ENCODE peak calls at places on chromosomes 16 and 17, in six cellular contexts. H is A549, A is K562, V is upper lobe of left lung, Z is HepG2, Y is GM12878. O is an unnamed sample.

GRCh38 chr17:22718689-22719088 is 1026.4 kb downstream of the KCNJ18 start:
- ATAC-seq in H (no peak), V (no peak), A (no peak), Y (no peak), Z (no peak), O (no peak)

GRCh38 chr17:45666046-45666600 is 118.0 kb upstream of the CRHR1 start:
- ATAC-seq in H (peak), A (peak), Y (no peak), V (no peak), Z (no peak), O (no peak)

GRCh38 chr17:4110152-4110551 is 32.7 kb downstream of the ZZEF1 start:
- ATAC-seq in Z (no peak), Y (no peak), A (no peak), H (no peak), V (no peak), O (peak)

GRCh38 chr16:71564377-71564967 is 12.4 kb downstream of the TAT start:
- ATAC-seq in H (peak), A (no peak), Y (peak), V (no peak), Z (peak), O (no peak)

GRCh38 chr16:48321307-48322036 is 63.7 kb downstream of the SIAH1 start:
- ATAC-seq in Z (no peak), V (no peak), H (no peak), Y (no peak), A (no peak), O (no peak)

GRCh38 chr17:34227707-34228106 is 27.4 kb upstream of the CCL2 start:
- ATAC-seq in Y (no peak), H (no peak), A (no peak), Z (no peak), V (peak), O (no peak)

GRCh38 chr16:74888227-74888862 is 96.6 kb downstream of the WDR59 start:
- ATAC-seq in Z (no peak), H (no peak), Y (no peak), A (no peak), V (no peak), O (no peak)

GRCh38 chr16:19884021-19884485 is 595 bp downstream of the GPRC5B start:
- ATAC-seq in Z (peak), A (peak), Y (no peak), H (peak), V (no peak), O (no peak)

GRCh38 chr16:31420037-31420436 is 8.1 kb downstream of the COX6A2 start:
- ATAC-seq in Z (no peak), Y (peak), V (no peak), H (no peak), A (no peak), O (no peak)

GRCh38 chr16:85856054-85856453 is 42.9 kb upstream of the IRF8 start:
- ATAC-seq in V (no peak), A (no peak), H (no peak), Z (no peak), Y (no peak), O (no peak)

GRCh38 chr17:58337126-58337599 is 8.6 kb upstream of the TSPOAP1 start:
- ATAC-seq in H (peak), Z (peak), A (no peak), Y (no peak), V (no peak), O (no peak)

GRCh38 chr16:397736-398332 is 835 bp downstream of the NME4 start:
- ATAC-seq in Z (peak), H (peak), Y (no peak), V (peak), A (peak), O (peak)

GRCh38 chr16:67910162-67910561 is 17.1 kb downstream of the PSKH1 start:
- ATAC-seq in Y (peak), Z (no peak), A (no peak), H (peak), V (no peak), O (no peak)

GRCh38 chr17:1060991-1061390 is 64.1 kb downstream of the TIMM22 start:
- ATAC-seq in Y (peak), V (peak), A (peak), Z (no peak), H (peak), O (peak)

GRCh38 chr17:68399638-68400403 is 57.5 kb downstream of the WIPI1 start:
- ATAC-seq in Z (no peak), H (no peak), A (no peak), V (peak), Y (peak), O (no peak)

GRCh38 chr17:7114875-7115614 is 423 bp upstream of the ASGR2 start:
- ATAC-seq in V (no peak), Z (peak), H (no peak), A (no peak), Y (no peak), O (peak)

GRCh38 chr16:424623-425081 is 797 bp upstream of the RAB11FIP3 start:
- ATAC-seq in V (peak), A (peak), H (peak), Y (no peak), Z (peak), O (peak)

GRCh38 chr17:33200587-33200986 is 92.5 kb downstream of the ASIC2 start:
- ATAC-seq in H (peak), A (peak), Y (no peak), V (no peak), Z (no peak), O (no peak)

GRCh38 chr16:53224932-53225533 is 170.2 kb downstream of the CHD9 start:
- ATAC-seq in V (no peak), A (peak), Z (no peak), Y (peak), H (peak), O (no peak)

GRCh38 chr17:46181940-46182339 is 11.3 kb downstream of the KANSL1 start:
- ATAC-seq in H (no peak), Z (no peak), Y (no peak), V (no peak), A (no peak), O (no peak)

GRCh38 chr16:50881331-50881830 is 139.5 kb downstream of the CYLD start:
- ATAC-seq in Z (no peak), A (peak), V (no peak), H (no peak), Y (no peak), O (no peak)

GRCh38 chr16:1152123-1152638 is 725 bp upstream of the CACNA1H start:
- ATAC-seq in Y (no peak), A (peak), H (no peak), V (no peak), Z (no peak), O (peak)

GRCh38 chr17:30920282-30920681 is 1.5 kb upstream of the ADAP2 start:
- ATAC-seq in A (no peak), Z (peak), V (no peak), H (peak), Y (no peak), O (no peak)

GRCh38 chr17:2275722-2276121 is 27.9 kb downstream of the SMG6 start:
- ATAC-seq in A (no peak), H (no peak), Z (no peak), V (no peak), Y (no peak), O (no peak)

GRCh38 chr16:81544261-81544660 is 99.7 kb downstream of the CMIP start:
- ATAC-seq in V (no peak), A (no peak), H (no peak), Z (no peak), Y (no peak), O (no peak)

GRCh38 chr16:85173077-85173980 is 61.1 kb upstream of the CIBAR2 start:
- ATAC-seq in Y (no peak), Z (peak), V (no peak), A (peak), H (peak), O (no peak)

DNA sequence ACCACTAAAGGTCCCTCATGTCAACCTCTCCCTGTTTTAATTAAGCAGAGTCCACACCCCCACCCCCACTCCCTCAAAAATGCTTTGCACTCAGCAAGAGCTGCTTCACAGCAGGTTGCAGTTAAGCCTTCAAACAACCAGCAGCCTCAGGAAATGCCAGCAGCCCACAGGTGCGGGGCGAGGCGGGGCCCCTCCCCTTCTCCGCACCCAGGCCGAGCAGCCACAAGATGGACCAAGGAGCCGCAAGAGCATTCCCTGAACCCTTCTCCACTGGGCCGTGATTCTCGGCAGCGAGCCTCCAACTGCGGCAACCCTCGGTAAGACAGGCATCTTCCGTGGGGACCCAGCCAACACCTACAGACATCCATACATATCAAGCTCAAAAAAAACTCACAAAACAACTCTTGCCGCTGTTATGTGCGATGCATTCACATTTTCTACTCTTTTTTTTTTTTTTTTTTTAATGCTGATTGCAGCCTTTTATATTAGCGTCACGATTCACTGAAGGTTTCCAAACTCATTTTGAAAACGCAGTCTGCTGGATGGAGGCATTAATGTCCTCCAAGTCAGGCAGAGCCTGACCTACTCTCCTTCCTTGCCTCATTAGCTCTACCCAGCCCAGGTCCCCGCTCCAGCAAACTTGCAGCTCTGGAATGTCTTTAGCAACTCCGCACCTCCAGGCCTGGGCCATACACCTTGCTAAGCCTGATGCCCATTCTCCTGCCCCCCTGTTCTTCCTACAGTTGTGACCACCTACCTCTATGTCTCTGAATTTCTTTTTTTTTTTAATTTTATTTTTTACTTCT is 66.0 kb downstream of the AXIN2 start:
- ATAC-seq in Y (no peak), Z (no peak), V (peak), A (no peak), H (no peak), O (peak)
- H3K4me3 ChIP-seq in Y (no peak), Z (no peak), V (no peak), A (no peak), H (no peak), O (no peak)

DNA sequence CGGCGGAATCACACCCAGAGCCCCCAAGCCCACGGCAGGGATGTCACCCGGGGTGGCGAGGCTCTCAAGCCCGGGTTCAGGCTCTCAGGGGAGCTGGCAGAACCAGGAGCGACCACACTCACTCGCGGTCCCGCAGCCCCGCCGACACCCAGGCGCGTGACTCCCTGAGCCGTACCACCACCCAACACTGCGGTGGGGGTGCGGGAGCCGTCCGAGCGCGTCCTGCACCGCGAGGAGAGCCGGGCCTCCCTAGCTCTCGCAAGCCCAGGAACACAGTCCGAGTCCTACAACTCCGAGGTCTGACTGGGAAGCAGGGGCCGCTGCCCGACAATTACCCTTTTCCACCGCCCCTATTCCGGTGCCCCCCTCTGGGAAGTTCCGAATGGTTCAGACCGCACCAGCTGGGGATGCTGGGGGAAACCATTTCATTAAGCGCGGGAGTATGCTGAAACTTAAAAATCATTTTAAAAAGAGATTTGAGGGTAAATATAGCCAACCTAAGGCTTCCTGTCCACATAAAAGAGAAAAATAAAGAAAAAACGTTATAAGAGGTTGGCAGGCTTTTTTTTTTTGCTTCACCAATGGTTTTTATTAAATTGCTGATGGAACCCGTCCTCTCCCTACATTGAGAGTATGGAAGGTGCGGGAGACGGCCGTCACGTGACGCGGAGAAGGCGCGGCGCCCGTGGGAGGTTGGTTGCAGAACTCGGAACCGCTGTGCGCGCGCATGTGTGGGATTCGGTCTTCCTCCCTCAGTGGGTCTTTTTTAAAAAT is at the start of gene FLCN:
- ATAC-seq in Z (peak), A (peak), H (peak), V (peak), Y (peak), O (peak)
- TF ChIP-seq EP300 in Z (no peak), A (no peak), H (no peak), V (no peak), Y (no peak), O (no peak)

GRCh38 chr17:83090424-83091256 is 11.2 kb downstream of the METRNL start:
- ATAC-seq in H (no peak), Z (no peak), A (no peak), Y (no peak), V (no peak), O (no peak)
- H3K4me3 ChIP-seq in H (no peak), Z (no peak), A (no peak), Y (no peak), V (no peak), O (no peak)

GRCh38 chr17:81635973-81636504 is 873 bp downstream of the NPLOC4 start:
- ATAC-seq in Z (no peak), Y (peak), H (peak), V (no peak), A (peak), O (no peak)

GRCh38 chr17:81640011-81640410 is 3.0 kb downstream of the TSPAN10 start:
- ATAC-seq in V (no peak), A (no peak), H (no peak), Y (no peak), Z (no peak), O (no peak)

GRCh38 chr17:81638683-81639082 is 1.7 kb downstream of the TSPAN10 start:
- ATAC-seq in H (no peak), Y (no peak), V (no peak), A (no peak), Z (no peak), O (no peak)

GRCh38 chr17:81635431-81635830 is 1.5 kb downstream of the NPLOC4 start:
- ATAC-seq in Z (no peak), Y (no peak), V (no peak), A (peak), H (peak), O (no peak)

DNA sequence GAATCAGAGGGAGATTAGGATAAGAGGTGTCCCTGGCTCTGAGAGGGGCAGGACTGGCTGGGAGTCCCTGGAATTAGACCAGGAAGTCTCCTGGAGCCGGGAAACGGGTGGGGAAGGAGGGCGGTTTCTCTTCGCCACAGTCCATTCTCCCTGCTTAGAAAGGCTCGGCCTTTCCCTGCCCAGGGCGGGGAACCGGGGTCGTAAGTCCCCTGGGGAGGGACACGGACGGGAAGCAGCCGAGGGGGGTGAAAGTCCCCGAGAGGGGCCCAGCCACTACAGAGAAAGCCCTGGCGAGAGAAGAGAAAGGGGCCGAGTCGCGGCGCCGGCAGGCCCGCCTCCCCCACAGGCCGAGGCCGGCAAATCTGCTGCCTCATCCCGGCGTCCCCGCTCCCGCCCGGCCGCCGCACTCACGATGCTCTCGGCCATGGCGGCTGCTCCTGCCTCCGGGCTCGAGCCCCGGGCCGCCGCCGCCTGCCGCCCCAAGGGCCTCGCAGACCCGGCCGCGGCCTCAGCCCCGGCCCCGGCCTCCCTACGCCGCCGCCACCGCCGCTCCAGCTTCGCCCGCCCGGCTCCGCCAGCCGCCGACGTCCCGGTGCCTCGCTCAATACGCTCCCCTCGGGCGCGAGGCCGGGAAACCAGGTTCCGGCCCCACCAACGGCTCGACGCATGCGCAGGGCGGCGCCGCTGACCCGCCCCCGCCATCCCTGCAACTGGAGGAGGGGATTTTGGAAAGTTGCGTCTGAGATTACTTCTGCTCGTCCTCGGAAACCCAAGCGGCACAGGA is at the start of the genes NPLOC4 and TSPAN10:
- ATAC-seq in Z (peak), Y (peak), H (peak), A (peak), V (peak), O (peak)
- TF ChIP-seq EP300 in Z (peak), Y (no peak), H (no peak), A (no peak), V (no peak), O (no peak)

GRCh38 chr17:43350888-43351361 is 47.9 kb upstream of the ARL4D start:
- ATAC-seq in V (no peak), Y (no peak), A (peak), Z (no peak), H (no peak), O (no peak)

GRCh38 chr17:43351686-43352085 is 47.1 kb upstream of the ARL4D start:
- ATAC-seq in Y (no peak), V (no peak), A (no peak), H (no peak), Z (no peak), O (no peak)

GRCh38 chr17:43352579-43352978 is 46.2 kb upstream of the ARL4D start:
- ATAC-seq in H (no peak), Y (no peak), Z (no peak), A (no peak), V (no peak), O (no peak)

GRCh38 chr17:43353364-43353763 is 45.4 kb upstream of the ARL4D start:
- ATAC-seq in Z (no peak), Y (no peak), H (no peak), A (no peak), V (no peak), O (no peak)

GRCh38 chr17:43349142-43349541 is 49.7 kb upstream of the ARL4D start:
- ATAC-seq in A (no peak), Z (no peak), Y (no peak), H (no peak), V (no peak), O (no peak)
- H3K4me3 ChIP-seq in A (no peak), Z (no peak), Y (no peak), H (no peak), V (no peak), O (no peak)

GRCh38 chr16:84032458-84033178 is 10.0 kb downstream of the SLC38A8 start:
- ATAC-seq in Z (no peak), V (no peak), Y (no peak), A (no peak), H (no peak), O (no peak)
- TF ChIP-seq EP300 in Z (no peak), V (no peak), Y (no peak), A (no peak), H (no peak), O (no peak)

GRCh38 chr17:38464251-38464722 is 36.0 kb downstream of the ARHGAP23 start:
- ATAC-seq in Z (no peak), V (no peak), A (no peak), Y (no peak), H (peak), O (peak)

GRCh38 chr17:38466346-38467315 is 38.4 kb downstream of the ARHGAP23 start:
- ATAC-seq in Z (no peak), Y (no peak), A (no peak), H (no peak), V (no peak), O (no peak)

GRCh38 chr17:38465420-38466345 is 37.4 kb downstream of the ARHGAP23 start:
- ATAC-seq in H (peak), Y (no peak), Z (peak), A (no peak), V (peak), O (peak)

GRCh38 chr17:38463451-38463858 is 35.2 kb downstream of the ARHGAP23 start:
- ATAC-seq in Y (no peak), Z (no peak), V (no peak), A (no peak), H (peak), O (no peak)

GRCh38 chr17:38464723-38465419 is 36.6 kb downstream of the ARHGAP23 start:
- ATAC-seq in V (peak), H (peak), Z (peak), A (peak), Y (no peak), O (peak)
- H3K4me3 ChIP-seq in V (peak), H (peak), Z (peak), A (peak), Y (no peak), O (peak)

GRCh38 chr17:65783845-65784334 is 222.4 kb upstream of the AXIN2 start:
- ATAC-seq in A (no peak), V (no peak), Y (no peak), Z (peak), H (peak), O (peak)
- TF ChIP-seq EP300 in A (no peak), V (no peak), Y (no peak), Z (peak), H (peak), O (no peak)

O was measured in gastroesophageal sphincter.